ENCODE peak calls at places on chromosomes 6 and 20, in seven cellular contexts. One of them, this sample, is unnamed. For H3K4me1 and H3K9me3, the result is how much of the 10 kb centered on the place peaks cover.

GRCh38 chr20:46900068-46900467 is 5.4 kb downstream of the EYA2 start:
- DNase-seq in stomach: no peak
- DNase-seq in upper lobe of left lung: no peak
- DNase-seq in naive thymus-derived CD4-positive, alpha-beta T cell: no peak
- DNase-seq in gastrocnemius medialis: no peak
- DNase-seq in colonic mucosa: no peak
- DNase-seq in mammary epithelial cell: no peak
- DNase-seq in this sample: no peak

GRCh38 chr6:15157479-15157878 is 88.4 kb upstream of the JARID2 start:
- DNase-seq in stomach: no peak
- DNase-seq in upper lobe of left lung: no peak
- DNase-seq in naive thymus-derived CD4-positive, alpha-beta T cell: no peak
- DNase-seq in gastrocnemius medialis: no peak
- DNase-seq in colonic mucosa: no peak
- DNase-seq in mammary epithelial cell: no peak
- DNase-seq in this sample: no peak

GRCh38 chr20:25195962-25196700 is 619 bp downstream of the ENTPD6 start:
- DNase-seq in stomach: peak
- DNase-seq in upper lobe of left lung: no peak
- DNase-seq in naive thymus-derived CD4-positive, alpha-beta T cell: peak
- DNase-seq in gastrocnemius medialis: no peak
- DNase-seq in colonic mucosa: peak
- DNase-seq in mammary epithelial cell: peak
- DNase-seq in this sample: peak

GRCh38 chr20:15604406-15604805 is 968.8 kb downstream of the KIF16B start:
- DNase-seq in stomach: no peak
- DNase-seq in upper lobe of left lung: no peak
- DNase-seq in naive thymus-derived CD4-positive, alpha-beta T cell: no peak
- DNase-seq in gastrocnemius medialis: no peak
- DNase-seq in colonic mucosa: no peak
- DNase-seq in mammary epithelial cell: no peak
- DNase-seq in this sample: no peak

GRCh38 chr6:111087106-111087835 is at the start of gene SLC16A10:
- DNase-seq in stomach: peak
- DNase-seq in upper lobe of left lung: peak
- DNase-seq in naive thymus-derived CD4-positive, alpha-beta T cell: peak
- DNase-seq in gastrocnemius medialis: peak
- DNase-seq in colonic mucosa: peak
- DNase-seq in mammary epithelial cell: peak
- DNase-seq in this sample: peak

GRCh38 chr6:70527071-70527737 is 39.5 kb upstream of the SDHAF4 start:
- DNase-seq in stomach: no peak
- DNase-seq in upper lobe of left lung: no peak
- DNase-seq in naive thymus-derived CD4-positive, alpha-beta T cell: no peak
- DNase-seq in gastrocnemius medialis: no peak
- DNase-seq in colonic mucosa: no peak
- DNase-seq in mammary epithelial cell: no peak
- DNase-seq in this sample: no peak

GRCh38 chr20:20318318-20319161 is 49.4 kb upstream of the INSM1 start:
- DNase-seq in stomach: no peak
- DNase-seq in upper lobe of left lung: no peak
- DNase-seq in naive thymus-derived CD4-positive, alpha-beta T cell: no peak
- DNase-seq in gastrocnemius medialis: peak
- DNase-seq in colonic mucosa: no peak
- DNase-seq in mammary epithelial cell: no peak
- DNase-seq in this sample: no peak

GRCh38 chr6:28615955-28616747 is 90.5 kb downstream of the GPX5 start:
- DNase-seq in stomach: no peak
- DNase-seq in upper lobe of left lung: no peak
- DNase-seq in naive thymus-derived CD4-positive, alpha-beta T cell: no peak
- DNase-seq in gastrocnemius medialis: no peak
- DNase-seq in colonic mucosa: no peak
- DNase-seq in mammary epithelial cell: no peak
- DNase-seq in this sample: no peak

GRCh38 chr20:61718361-61718760 is 347.3 kb downstream of the TAF4 start:
- DNase-seq in stomach: no peak
- DNase-seq in upper lobe of left lung: no peak
- DNase-seq in naive thymus-derived CD4-positive, alpha-beta T cell: no peak
- DNase-seq in gastrocnemius medialis: no peak
- DNase-seq in colonic mucosa: no peak
- DNase-seq in mammary epithelial cell: no peak
- DNase-seq in this sample: no peak

GRCh38 chr6:54846857-54847721 is 518 bp downstream of the FAM83B start:
- DNase-seq in stomach: no peak
- DNase-seq in upper lobe of left lung: no peak
- DNase-seq in naive thymus-derived CD4-positive, alpha-beta T cell: no peak
- DNase-seq in gastrocnemius medialis: no peak
- DNase-seq in colonic mucosa: peak
- DNase-seq in mammary epithelial cell: no peak
- DNase-seq in this sample: peak

GRCh38 chr6:141326426-141326825 is 806.3 kb upstream of the GJE1 start:
- DNase-seq in stomach: no peak
- DNase-seq in upper lobe of left lung: no peak
- DNase-seq in naive thymus-derived CD4-positive, alpha-beta T cell: peak
- DNase-seq in gastrocnemius medialis: peak
- DNase-seq in colonic mucosa: no peak
- DNase-seq in mammary epithelial cell: peak
- DNase-seq in this sample: no peak

GRCh38 chr6:106359989-106360409 is 518 bp upstream of the CRYBG1 start:
- DNase-seq in stomach: no peak
- DNase-seq in upper lobe of left lung: no peak
- DNase-seq in naive thymus-derived CD4-positive, alpha-beta T cell: no peak
- DNase-seq in gastrocnemius medialis: no peak
- DNase-seq in colonic mucosa: no peak
- DNase-seq in mammary epithelial cell: no peak
- DNase-seq in this sample: no peak

GRCh38 chr20:17870063-17870740 is 98.4 kb downstream of the SNX5 start:
- DNase-seq in stomach: no peak
- DNase-seq in upper lobe of left lung: no peak
- DNase-seq in naive thymus-derived CD4-positive, alpha-beta T cell: no peak
- DNase-seq in gastrocnemius medialis: no peak
- DNase-seq in colonic mucosa: no peak
- DNase-seq in mammary epithelial cell: no peak
- DNase-seq in this sample: no peak
- H3K4me1 ChIP-seq in stomach: under half
- H3K4me1 ChIP-seq in upper lobe of left lung: under half
- H3K4me1 ChIP-seq in naive thymus-derived CD4-positive, alpha-beta T cell: under half
- H3K4me1 ChIP-seq in gastrocnemius medialis: under half
- H3K4me1 ChIP-seq in colonic mucosa: under half
- H3K4me1 ChIP-seq in mammary epithelial cell: under half
- H3K4me1 ChIP-seq in this sample: under half

GRCh38 chr6:26553739-26554668 is 15.8 kb downstream of the HMGN4 start:
- DNase-seq in stomach: peak
- DNase-seq in upper lobe of left lung: peak
- DNase-seq in naive thymus-derived CD4-positive, alpha-beta T cell: peak
- DNase-seq in gastrocnemius medialis: peak
- DNase-seq in colonic mucosa: peak
- DNase-seq in mammary epithelial cell: peak
- DNase-seq in this sample: peak
- H3K4me3 ChIP-seq in stomach: peak
- H3K4me3 ChIP-seq in upper lobe of left lung: peak
- H3K4me3 ChIP-seq in naive thymus-derived CD4-positive, alpha-beta T cell: peak
- H3K4me3 ChIP-seq in gastrocnemius medialis: peak
- H3K4me3 ChIP-seq in colonic mucosa: peak
- H3K4me3 ChIP-seq in mammary epithelial cell: peak
- H3K4me3 ChIP-seq in this sample: no peak

DNA sequence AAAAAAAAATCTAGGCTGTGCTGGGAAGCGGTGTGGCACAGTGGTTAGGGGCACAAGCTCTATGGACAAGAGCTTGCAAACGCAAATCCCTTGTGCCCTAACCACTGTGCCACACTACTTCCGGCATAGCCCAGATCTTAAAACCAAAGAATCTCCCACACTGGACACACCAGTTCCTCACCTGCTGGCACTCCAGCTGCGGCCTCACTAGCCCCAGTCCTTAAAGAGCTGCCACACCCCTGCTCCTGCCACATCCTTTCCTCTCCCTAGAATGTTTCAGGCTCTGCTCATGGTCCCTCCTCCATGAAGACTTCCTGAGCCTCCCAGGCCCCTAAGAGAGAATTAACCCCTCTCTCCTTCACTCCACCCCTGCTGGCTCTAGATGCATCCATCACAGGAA is 71.8 kb upstream of the SRSF6 start:
- DNase-seq in stomach: no peak
- DNase-seq in upper lobe of left lung: no peak
- DNase-seq in naive thymus-derived CD4-positive, alpha-beta T cell: no peak
- DNase-seq in gastrocnemius medialis: no peak
- DNase-seq in colonic mucosa: no peak
- DNase-seq in mammary epithelial cell: no peak
- DNase-seq in this sample: no peak
- H3K9me3 ChIP-seq in stomach: under half
- H3K9me3 ChIP-seq in upper lobe of left lung: under half
- H3K9me3 ChIP-seq in naive thymus-derived CD4-positive, alpha-beta T cell: under half
- H3K9me3 ChIP-seq in gastrocnemius medialis: under half
- H3K9me3 ChIP-seq in colonic mucosa: under half
- H3K9me3 ChIP-seq in mammary epithelial cell: under half
- H3K9me3 ChIP-seq in this sample: under half

GRCh38 chr6:73519943-73520687 is 717 bp downstream of the EEF1A1 start:
- DNase-seq in stomach: peak
- DNase-seq in upper lobe of left lung: peak
- DNase-seq in naive thymus-derived CD4-positive, alpha-beta T cell: peak
- DNase-seq in gastrocnemius medialis: peak
- DNase-seq in colonic mucosa: peak
- DNase-seq in mammary epithelial cell: peak
- DNase-seq in this sample: peak
- H3K4me1 ChIP-seq in stomach: under half
- H3K4me1 ChIP-seq in upper lobe of left lung: half or more
- H3K4me1 ChIP-seq in naive thymus-derived CD4-positive, alpha-beta T cell: under half
- H3K4me1 ChIP-seq in gastrocnemius medialis: under half
- H3K4me1 ChIP-seq in colonic mucosa: under half
- H3K4me1 ChIP-seq in mammary epithelial cell: under half
- H3K4me1 ChIP-seq in this sample: under half

DNA sequence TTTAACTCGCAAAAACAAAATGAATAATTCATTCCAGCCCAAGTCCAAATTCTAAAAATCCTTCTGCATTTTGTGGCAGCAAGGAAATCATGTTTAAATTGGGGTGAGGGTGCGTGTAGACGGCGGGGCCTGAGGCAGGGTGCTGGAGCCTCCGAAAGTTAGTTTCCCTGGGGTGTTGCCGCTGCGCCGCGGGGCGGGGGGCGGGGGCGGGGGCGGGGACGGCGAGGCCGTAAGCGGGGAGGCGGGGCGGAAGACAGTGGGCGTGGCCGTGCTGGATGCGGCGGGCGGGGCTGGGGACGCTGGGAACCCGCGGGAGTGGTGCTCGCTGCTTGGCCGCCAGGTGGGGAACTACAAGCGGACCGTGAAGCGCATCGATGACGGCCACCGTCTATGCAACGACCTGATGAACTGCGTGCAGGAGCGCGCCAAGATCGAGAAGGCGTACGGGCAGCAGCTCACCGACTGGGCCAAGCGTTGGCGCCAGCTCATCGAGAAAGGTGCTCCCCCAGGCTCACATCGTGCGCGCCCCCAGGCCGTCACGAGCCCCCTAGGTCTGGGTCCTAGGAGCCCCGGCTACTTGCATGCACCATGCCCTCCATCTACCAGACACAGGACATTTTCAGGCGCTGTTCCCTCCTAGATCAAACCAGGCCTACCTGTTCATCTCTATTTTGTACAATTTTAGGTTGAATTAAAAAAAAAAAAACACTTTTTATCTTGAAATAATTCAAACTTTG is 29.0 kb downstream of the SPDEF start:
- DNase-seq in stomach: peak
- DNase-seq in upper lobe of left lung: peak
- DNase-seq in naive thymus-derived CD4-positive, alpha-beta T cell: peak
- DNase-seq in gastrocnemius medialis: peak
- DNase-seq in colonic mucosa: peak
- DNase-seq in mammary epithelial cell: peak
- DNase-seq in this sample: peak
- H3K4me3 ChIP-seq in stomach: peak
- H3K4me3 ChIP-seq in upper lobe of left lung: peak
- H3K4me3 ChIP-seq in naive thymus-derived CD4-positive, alpha-beta T cell: peak
- H3K4me3 ChIP-seq in gastrocnemius medialis: peak
- H3K4me3 ChIP-seq in colonic mucosa: peak
- H3K4me3 ChIP-seq in mammary epithelial cell: no peak
- H3K4me3 ChIP-seq in this sample: no peak

GRCh38 chr6:24476631-24477030 is 12.7 kb downstream of the GPLD1 start:
- DNase-seq in stomach: no peak
- DNase-seq in upper lobe of left lung: no peak
- DNase-seq in naive thymus-derived CD4-positive, alpha-beta T cell: no peak
- DNase-seq in gastrocnemius medialis: no peak
- DNase-seq in colonic mucosa: no peak
- DNase-seq in mammary epithelial cell: no peak
- DNase-seq in this sample: no peak
- H3K9me3 ChIP-seq in stomach: under half
- H3K9me3 ChIP-seq in upper lobe of left lung: under half
- H3K9me3 ChIP-seq in naive thymus-derived CD4-positive, alpha-beta T cell: under half
- H3K9me3 ChIP-seq in gastrocnemius medialis: under half
- H3K9me3 ChIP-seq in colonic mucosa: under half
- H3K9me3 ChIP-seq in mammary epithelial cell: under half
- H3K9me3 ChIP-seq in this sample: under half

This sample was measured in mucosa of descending colon.